ENCODE peak calls at places on chromosomes 16 and 17, in ten cellular contexts. J is aorta; Q is activated CD8-positive, alpha-beta memory T cell treated with anti-CD3 and anti-CD28 coated beads for 1 hour; C is AG04450; M is tibial nerve; U is stomach; N is HS-27A; W is NCI-H1417 treated with DMSO at 0.1 percent for 48 hours; H is stimulated activated CD4-positive, alpha-beta T cell treated with anti-CD3 and anti-CD28 coated beads, Interleukin-1b, Interleukin-23, amount 100 ng/mL, for 4 hours; D is NCI-H1105 treated with DMSO at 0.1 percent for 48 hours. Z is an unnamed sample.

GRCh38 chr16:68064791-68065365 is 20.3 kb upstream of the NFATC3 start:
- DNase-seq in J (peak; percentile 82), Q (peak; percentile 48), C (no peak), M (peak; percentile 64), U (peak; percentile 71), N (peak; percentile 95), W (no peak), H (peak; percentile 55), D (peak; percentile 10), Z (peak; percentile 75)

GRCh38 chr16:69371564-69371963 is 14.2 kb downstream of the TERF2 start:
- DNase-seq in J (no peak), Q (no peak), C (no peak), M (no peak), U (no peak), N (no peak), W (no peak), H (no peak), D (no peak), Z (no peak)

GRCh38 chr17:3924421-3925350 is 8.4 kb upstream of the P2RX1 start:
- DNase-seq in J (no peak), Q (no peak), C (no peak), M (no peak), U (no peak), N (no peak), W (no peak), H (no peak), D (no peak), Z (peak; percentile 68)

GRCh38 chr17:43406676-43407645 is 8.2 kb downstream of the ARL4D start:
- DNase-seq in J (peak; percentile 13), Q (no peak), C (peak; percentile 54), M (no peak), U (no peak), N (no peak), W (no peak), H (no peak), D (no peak), Z (no peak)

GRCh38 chr17:13135496-13135895 is 117.7 kb upstream of the ELAC2 start:
- DNase-seq in J (no peak), Q (no peak), C (no peak), M (no peak), U (no peak), N (no peak), W (no peak), H (no peak), D (no peak), Z (peak; percentile 72)

GRCh38 chr17:14197582-14197981 is 39.1 kb downstream of the CDRT15 start:
- DNase-seq in J (no peak), Q (peak; percentile 26), C (no peak), M (no peak), U (peak; percentile 38), N (no peak), W (no peak), H (peak; percentile 39), D (peak; percentile 45), Z (no peak)

GRCh38 chr17:2215616-2216364 is 87.8 kb downstream of the SMG6 start:
- DNase-seq in J (peak; percentile 88), Q (peak; percentile 52), C (peak; percentile 85), M (peak; percentile 73), U (peak; percentile 57), N (no peak), W (no peak), H (peak; percentile 43), D (no peak), Z (peak; percentile 63)

GRCh38 chr17:33469911-33470310 is 176.8 kb upstream of the ASIC2 start:
- DNase-seq in J (no peak), Q (no peak), C (peak; percentile 52), M (no peak), U (no peak), N (no peak), W (no peak), H (no peak), D (no peak), Z (no peak)

GRCh38 chr17:60971515-60972369 is 294.1 kb downstream of the BCAS3 start:
- DNase-seq in J (no peak), Q (peak; percentile 3), C (peak; percentile 52), M (peak; percentile 9), U (peak; percentile 40), N (no peak), W (peak; percentile 6), H (peak; percentile 6), D (peak; percentile 52), Z (peak; percentile 56)

GRCh38 chr16:24748242-24748641 is 18.8 kb downstream of the TNRC6A start:
- DNase-seq in J (peak; percentile 47), Q (no peak), C (peak; percentile 74), M (peak; percentile 53), U (no peak), N (peak; percentile 65), W (no peak), H (no peak), D (no peak), Z (no peak)

GRCh38 chr17:8275421-8276290 is 12.8 kb upstream of the RANGRF start:
- DNase-seq in J (no peak), Q (no peak), C (no peak), M (no peak), U (no peak), N (no peak), W (no peak), H (no peak), D (no peak), Z (no peak)

GRCh38 chr17:8142887-8143580 is 9.2 kb downstream of the PER1 start:
- DNase-seq in J (no peak), Q (no peak), C (no peak), M (no peak), U (no peak), N (no peak), W (no peak), H (no peak), D (no peak), Z (no peak)

GRCh38 chr17:7258731-7259554 is 3.3 kb downstream of the CLDN7 start:
- DNase-seq in J (peak; percentile 53), Q (no peak), C (no peak), M (no peak), U (no peak), N (no peak), W (no peak), H (no peak), D (no peak), Z (no peak)

GRCh38 chr17:69246726-69247375 is 18.2 kb upstream of the ABCA10 start:
- DNase-seq in J (no peak), Q (no peak), C (no peak), M (no peak), U (no peak), N (no peak), W (no peak), H (no peak), D (peak; percentile 51), Z (no peak)

GRCh38 chr16:1295465-1295864 is 14.0 kb upstream of the UBE2I start:
- DNase-seq in J (no peak), Q (no peak), C (no peak), M (no peak), U (no peak), N (no peak), W (no peak), H (no peak), D (peak; percentile 4), Z (no peak)

GRCh38 chr17:69857412-69857835 is 217.6 kb upstream of the KCNJ16 start:
- DNase-seq in J (no peak), Q (no peak), C (peak; percentile 66), M (no peak), U (no peak), N (no peak), W (no peak), H (no peak), D (peak; percentile 7), Z (no peak)

GRCh38 chr16:24189941-24190340 is 66.2 kb upstream of the CACNG3 start:
- DNase-seq in J (no peak), Q (no peak), C (no peak), M (no peak), U (no peak), N (no peak), W (no peak), H (no peak), D (no peak), Z (no peak)

GRCh38 chr17:80751070-80751459 is 206.4 kb downstream of the RPTOR start:
- DNase-seq in J (no peak), Q (no peak), C (no peak), M (no peak), U (no peak), N (no peak), W (no peak), H (no peak), D (no peak), Z (peak; percentile 48)

GRCh38 chr17:7252176-7253043 is at the start of gene ELP5:
- DNase-seq in J (peak; percentile 97), Q (peak; percentile 99), C (peak; percentile 81), M (peak; percentile 95), U (peak; percentile 94), N (peak; percentile 75), W (peak; percentile 30), H (peak; percentile 80), D (peak; percentile 96), Z (peak; percentile 99)

GRCh38 chr17:17859909-17860760 is 23.3 kb upstream of the SREBF1 start:
- DNase-seq in J (no peak), Q (peak; percentile 54), C (no peak), M (peak; percentile 59), U (peak; percentile 81), N (no peak), W (no peak), H (peak; percentile 58), D (peak; percentile 69), Z (peak; percentile 86)

GRCh38 chr17:38798614-38799500 is 499 bp downstream of the PIP4K2B start:
- DNase-seq in J (peak; percentile 77), Q (peak; percentile 29), C (no peak), M (peak; percentile 9), U (peak; percentile 44), N (no peak), W (no peak), H (no peak), D (peak; percentile 9), Z (peak; percentile 93)

GRCh38 chr16:69711115-69711740 is 15.1 kb downstream of the NQO1 start:
- DNase-seq in J (peak; percentile 55), Q (no peak), C (peak; percentile 56), M (no peak), U (peak; percentile 85), N (no peak), W (no peak), H (no peak), D (no peak), Z (no peak)

GRCh38 chr17:63431939-63432804 is 13.9 kb downstream of the CYB561 start:
- DNase-seq in J (peak; percentile 36), Q (no peak), C (no peak), M (no peak), U (no peak), N (no peak), W (no peak), H (no peak), D (no peak), Z (no peak)

GRCh38 chr16:73304008-73304814 is 256.3 kb upstream of the ZFHX3 start:
- DNase-seq in J (no peak), Q (no peak), C (no peak), M (no peak), U (no peak), N (no peak), W (no peak), H (no peak), D (no peak), Z (no peak)

GRCh38 chr17:9371019-9371418 is 204.6 kb downstream of the STX8 start:
- DNase-seq in J (no peak), Q (no peak), C (no peak), M (no peak), U (no peak), N (no peak), W (peak; percentile 82), H (no peak), D (peak; percentile 97), Z (no peak)

GRCh38 chr16:54645328-54645727 is 285.3 kb upstream of the IRX5 start:
- DNase-seq in J (no peak), Q (no peak), C (no peak), M (no peak), U (peak; percentile 62), N (no peak), W (no peak), H (no peak), D (no peak), Z (no peak)

Z was measured in ecto neural progenitor cell.